ENCODE peak calls at places on chromosomes 13 and 19, in four cellular contexts. A, Q, B and Z are unnamed samples.

GRCh38 chr13:76637651-76638111 is 248.5 kb downstream of the KCTD12 start:
- DNase-seq in A (peak), Q (no peak), B (peak), Z (peak)

GRCh38 chr19:42433503-42434260 is 6.5 kb upstream of the LIPE start:
- DNase-seq in Q (peak), A (peak), B (peak), Z (peak)

GRCh38 chr19:42274065-42274682 is 5.1 kb downstream of the CIC start:
- DNase-seq in B (no peak), A (no peak), Q (no peak), Z (no peak)

GRCh38 chr19:35901854-35902661 is at the start of gene HCST:
- DNase-seq in A (peak), Q (no peak), B (no peak), Z (no peak)

GRCh38 chr19:1169921-1170885 is 3.9 kb downstream of the SBNO2 start:
- DNase-seq in A (peak), B (peak), Q (no peak), Z (peak)

GRCh38 chr13:92842145-92842544 is 384.5 kb upstream of the GPC6 start:
- DNase-seq in A (peak), Q (no peak), B (peak), Z (peak)

GRCh38 chr19:55591555-55591954 is 7.8 kb downstream of the FIZ1 start:
- DNase-seq in B (no peak), A (no peak), Q (no peak), Z (no peak)

GRCh38 chr13:88031980-88032562 is 360.9 kb downstream of the SLITRK5 start:
- DNase-seq in B (no peak), Q (no peak), A (no peak), Z (peak)

GRCh38 chr13:41897126-41897525 is 63.8 kb downstream of the VWA8 start:
- DNase-seq in Q (no peak), A (no peak), B (peak), Z (peak)

GRCh38 chr13:114071991-114072390 is 60.4 kb downstream of the RASA3 start:
- DNase-seq in B (no peak), A (no peak), Q (peak), Z (no peak)

GRCh38 chr19:34224996-34225658 is 29.2 kb upstream of the GARRE1 start:
- DNase-seq in B (peak), Q (no peak), A (no peak), Z (peak)

GRCh38 chr13:35198821-35199220 is 256.8 kb downstream of the NBEA start:
- DNase-seq in A (no peak), B (no peak), Q (no peak), Z (no peak)

GRCh38 chr13:111401755-111402154 is 81.3 kb downstream of the TEX29 start:
- DNase-seq in B (no peak), Q (no peak), A (no peak), Z (no peak)

GRCh38 chr19:49111218-49111998 is 2.8 kb upstream of the LIN7B start:
- DNase-seq in B (no peak), Q (no peak), A (no peak), Z (no peak)

GRCh38 chr19:49110567-49110966 is 3.6 kb upstream of the LIN7B start:
- DNase-seq in B (peak), A (peak), Q (no peak), Z (peak)

GRCh38 chr19:49114630-49115363 is 627 bp downstream of the LIN7B start:
- DNase-seq in Q (no peak), B (peak), A (peak), Z (peak)

GRCh38 chr19:49116544-49116943 is 2.4 kb downstream of the LIN7B start:
- DNase-seq in A (no peak), Q (no peak), B (no peak), Z (no peak)

DNA sequence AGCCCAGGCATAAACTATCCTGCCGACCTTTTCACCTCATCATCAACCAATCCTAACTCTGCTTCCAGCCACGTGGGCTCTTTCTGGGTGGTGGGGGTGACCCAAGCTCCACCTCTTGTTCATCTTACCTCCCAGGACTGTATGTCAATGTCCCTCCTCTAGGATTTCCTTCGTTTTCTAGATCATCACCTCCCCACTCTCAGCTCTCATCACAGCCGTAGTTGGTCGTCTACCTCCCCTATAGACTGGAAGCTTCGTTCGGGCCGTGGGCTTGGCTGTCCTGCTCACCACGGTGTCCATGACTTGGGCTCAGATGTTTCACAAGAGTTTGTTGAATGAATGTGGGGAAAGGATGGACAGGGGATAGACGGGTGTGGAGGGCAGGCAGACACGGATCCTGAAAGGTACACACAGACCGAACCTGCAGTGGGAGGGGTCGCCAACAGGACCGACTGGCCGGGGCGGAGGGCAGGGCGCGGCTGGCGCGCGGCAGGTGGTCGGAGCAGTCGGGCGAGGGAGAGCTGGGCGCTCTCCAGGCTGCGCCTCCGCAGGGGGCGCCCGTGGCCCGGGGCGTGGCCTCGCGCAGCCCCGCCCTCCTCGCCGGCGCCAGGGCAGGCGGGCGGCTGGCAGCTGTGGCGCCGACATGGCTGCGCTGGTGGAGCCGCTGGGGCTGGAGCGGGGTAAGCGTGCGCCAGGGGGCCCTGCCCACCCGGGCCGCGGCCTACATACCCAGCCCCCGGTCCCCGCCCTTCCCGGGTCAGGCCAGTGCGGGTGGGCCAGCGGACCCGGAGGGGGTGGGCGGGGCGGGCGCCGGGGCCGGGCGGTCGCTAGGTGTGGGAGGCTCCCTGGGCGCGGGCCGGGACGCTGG is at the start of gene LIN7B:
- DNase-seq in A (peak), B (peak), Q (no peak), Z (peak)
- H3K4me3 ChIP-seq in A (peak), B (peak), Q (peak), Z (peak)

GRCh38 chr19:46963093-46963734 is 56.4 kb upstream of the NPAS1 start:
- DNase-seq in B (peak), Q (no peak), A (peak), Z (peak)
- H3K4me3 ChIP-seq in B (no peak), Q (no peak), A (no peak), Z (no peak)

DNA sequence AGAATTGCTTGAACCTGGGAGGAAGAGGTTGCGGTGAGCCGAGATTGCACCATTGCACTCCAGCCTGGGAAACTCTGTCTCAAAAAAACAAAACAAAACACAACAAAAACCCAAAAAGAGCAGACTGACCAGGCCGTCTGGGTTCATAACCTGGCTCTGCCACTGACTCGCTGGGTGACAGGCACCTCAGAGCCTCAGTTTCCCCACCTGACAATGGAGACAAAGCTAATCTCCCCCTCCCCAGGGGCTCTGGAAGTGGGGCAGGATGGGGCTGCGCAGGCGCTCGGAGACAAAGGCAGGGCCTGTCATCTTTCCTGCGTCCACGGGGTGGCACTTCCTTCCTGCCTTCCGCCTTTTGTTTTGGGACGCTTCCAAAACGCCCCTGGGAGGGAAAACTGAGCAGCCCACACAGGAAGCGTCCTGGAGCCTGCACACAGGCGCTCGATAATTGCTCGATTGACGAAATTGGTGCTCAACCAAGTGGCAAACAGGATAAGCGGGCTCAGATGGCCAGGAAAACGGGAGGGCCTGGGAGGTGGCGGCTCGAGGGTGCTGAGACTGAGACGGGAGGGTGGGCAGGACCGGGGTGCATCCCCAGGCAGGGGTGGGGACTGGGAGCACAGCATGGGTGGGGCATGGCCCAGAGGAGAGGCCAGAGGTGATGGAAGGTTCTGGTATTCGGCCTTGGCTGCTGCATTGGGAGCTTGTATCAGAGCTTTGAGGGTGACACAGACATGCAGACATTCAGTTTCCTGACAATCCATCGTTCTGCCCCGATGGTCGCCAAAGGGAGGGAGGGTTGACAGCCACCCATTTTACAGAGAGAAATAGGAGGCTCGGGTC is 17.8 kb downstream of the SPC24 start:
- DNase-seq in Q (peak), A (peak), B (peak), Z (peak)
- H3K4me3 ChIP-seq in Q (peak), A (peak), B (peak), Z (peak)

GRCh38 chr19:29523568-29523967 is 2.2 kb upstream of the VSTM2B start:
- DNase-seq in B (no peak), A (no peak), Q (no peak), Z (no peak)

GRCh38 chr19:29526730-29527499 is 1.1 kb downstream of the VSTM2B start:
- DNase-seq in Q (no peak), B (no peak), A (no peak), Z (no peak)

GRCh38 chr19:29525901-29526729 is at the start of gene VSTM2B:
- DNase-seq in Q (no peak), B (no peak), A (no peak), Z (no peak)

GRCh38 chr19:29524201-29524911 is 1.4 kb upstream of the VSTM2B start:
- DNase-seq in B (no peak), Q (no peak), A (no peak), Z (no peak)

GRCh38 chr19:29524912-29525870 is 603 bp upstream of the VSTM2B start:
- DNase-seq in Q (no peak), B (no peak), A (no peak), Z (no peak)
- H3K4me3 ChIP-seq in Q (peak), B (no peak), A (no peak), Z (no peak)

GRCh38 chr13:99984134-99984462 is 2.5 kb downstream of the ZIC2 start:
- DNase-seq in Q (no peak), B (no peak), A (no peak), Z (no peak)

GRCh38 chr13:99981115-99982020 is at the start of gene ZIC2:
- DNase-seq in B (no peak), A (no peak), Q (no peak), Z (no peak)

GRCh38 chr13:99982021-99982740 is 597 bp downstream of the ZIC2 start:
- DNase-seq in B (no peak), Q (no peak), A (no peak), Z (no peak)

GRCh38 chr13:99983401-99984133 is 2.0 kb downstream of the ZIC2 start:
- DNase-seq in B (no peak), Q (no peak), A (no peak), Z (no peak)

GRCh38 chr13:99982741-99983400 is 1.3 kb downstream of the ZIC2 start:
- DNase-seq in A (no peak), Q (no peak), B (no peak), Z (no peak)
- H3K4me3 ChIP-seq in A (no peak), Q (no peak), B (no peak), Z (no peak)